ENCODE peak calls at places on chromosomes 2 and 18, in six cellular contexts. V is Caki2; O is substantia nigra; D is EH; Q is activated CD8-positive, alpha-beta memory T cell treated with anti-CD3 and anti-CD28 coated beads for 48 hours; P is A549. C is an unnamed sample.

GRCh38 chr18:28504100-28504499 is 327.2 kb upstream of the CDH2 start:
- DNase-seq in Q (no peak), O (no peak), P (no peak), D (peak), V (no peak), C (no peak)

GRCh38 chr18:74465775-74466174 is 8.7 kb upstream of the DIPK1C start:
- DNase-seq in V (no peak), P (no peak), Q (no peak), O (no peak), D (no peak), C (no peak)

GRCh38 chr2:96970248-96970875 is 16.0 kb downstream of the FAM178B start:
- DNase-seq in V (no peak), O (peak), Q (no peak), P (no peak), D (no peak), C (no peak)

GRCh38 chr2:20050712-20051517 is 513 bp downstream of the LAPTM4A start:
- DNase-seq in Q (no peak), P (peak), V (peak), O (peak), D (peak), C (peak)

GRCh38 chr2:99473496-99474083 is 16.2 kb downstream of the REV1 start:
- DNase-seq in D (no peak), Q (no peak), P (no peak), V (no peak), O (no peak), C (no peak)

GRCh38 chr2:18272148-18272494 is 288.3 kb downstream of the RDH14 start:
- DNase-seq in O (no peak), D (no peak), Q (no peak), P (no peak), V (no peak), C (no peak)

GRCh38 chr2:12605936-12606335 is 110.8 kb upstream of the TRIB2 start:
- DNase-seq in Q (no peak), O (no peak), P (no peak), V (no peak), D (no peak), C (no peak)

GRCh38 chr2:24917731-24918325 is 2.2 kb downstream of the ADCY3 start:
- DNase-seq in Q (no peak), P (no peak), D (no peak), V (no peak), O (no peak), C (no peak)

GRCh38 chr18:78151948-78152725 is 827.5 kb upstream of the SALL3 start:
- DNase-seq in V (no peak), D (no peak), P (no peak), Q (no peak), O (no peak), C (no peak)

GRCh38 chr18:74083071-74083954 is 64.3 kb downstream of the FBXO15 start:
- DNase-seq in O (no peak), D (peak), V (no peak), Q (no peak), P (no peak), C (no peak)

GRCh38 chr2:178479758-178480226 is 465 bp upstream of the PLEKHA3 start:
- DNase-seq in D (no peak), Q (no peak), V (no peak), P (no peak), O (no peak), C (no peak)